ENCODE peak calls at places on chromosomes 11 and 22, in six cellular contexts. One of them, this sample, is unnamed.

GRCh38 chr11:68003846-68004550 is at the start of gene UNC93B1:
- DNase-seq in GM04503: no peak
- DNase-seq in HT1080: peak
- DNase-seq in left ventricle myocardium superior: peak
- DNase-seq in upper lobe of left lung: peak
- DNase-seq in HepG2: peak
- DNase-seq in this sample: peak

GRCh38 chr11:47189100-47189834 is 3.0 kb upstream of the PACSIN3 start:
- DNase-seq in HT1080: peak
- DNase-seq in left ventricle myocardium superior: no peak
- DNase-seq in upper lobe of left lung: peak
- DNase-seq in HepG2: peak
- DNase-seq in GM04503: peak
- DNase-seq in this sample: peak

GRCh38 chr11:11789735-11790369 is 51.9 kb upstream of the USP47 start:
- DNase-seq in upper lobe of left lung: no peak
- DNase-seq in left ventricle myocardium superior: no peak
- DNase-seq in GM04503: no peak
- DNase-seq in HT1080: peak
- DNase-seq in HepG2: no peak
- DNase-seq in this sample: no peak

GRCh38 chr22:23070418-23071162 is at the start of gene GNAZ:
- DNase-seq in HT1080: no peak
- DNase-seq in HepG2: no peak
- DNase-seq in GM04503: no peak
- DNase-seq in left ventricle myocardium superior: peak
- DNase-seq in upper lobe of left lung: peak
- DNase-seq in this sample: peak

GRCh38 chr11:10400856-10401255 is 54.2 kb upstream of the AMPD3 start:
- DNase-seq in upper lobe of left lung: no peak
- DNase-seq in GM04503: no peak
- DNase-seq in left ventricle myocardium superior: no peak
- DNase-seq in HT1080: peak
- DNase-seq in HepG2: no peak
- DNase-seq in this sample: no peak

GRCh38 chr11:60985991-60986915 is 14.8 kb downstream of the CD6 start:
- DNase-seq in GM04503: no peak
- DNase-seq in left ventricle myocardium superior: no peak
- DNase-seq in HT1080: peak
- DNase-seq in upper lobe of left lung: peak
- DNase-seq in HepG2: no peak
- DNase-seq in this sample: peak

GRCh38 chr11:63212742-63213141 is 30.7 kb downstream of the SLC22A25 start:
- DNase-seq in upper lobe of left lung: no peak
- DNase-seq in HepG2: peak
- DNase-seq in GM04503: no peak
- DNase-seq in HT1080: peak
- DNase-seq in left ventricle myocardium superior: no peak
- DNase-seq in this sample: peak

GRCh38 chr11:107116358-107116757 is 98.1 kb upstream of the GUCY1A2 start:
- DNase-seq in HT1080: no peak
- DNase-seq in left ventricle myocardium superior: no peak
- DNase-seq in HepG2: no peak
- DNase-seq in GM04503: no peak
- DNase-seq in upper lobe of left lung: no peak
- DNase-seq in this sample: no peak

GRCh38 chr11:101354801-101355200 is 225.2 kb upstream of the PGR start:
- DNase-seq in GM04503: no peak
- DNase-seq in HepG2: no peak
- DNase-seq in left ventricle myocardium superior: no peak
- DNase-seq in HT1080: no peak
- DNase-seq in upper lobe of left lung: no peak
- DNase-seq in this sample: no peak

GRCh38 chr11:93606721-93607120 is 54.8 kb upstream of the CEP295 start:
- DNase-seq in HepG2: no peak
- DNase-seq in GM04503: no peak
- DNase-seq in upper lobe of left lung: no peak
- DNase-seq in HT1080: peak
- DNase-seq in left ventricle myocardium superior: no peak
- DNase-seq in this sample: no peak

GRCh38 chr11:84922212-84922805 is 704.8 kb downstream of the DLG2 start:
- DNase-seq in left ventricle myocardium superior: no peak
- DNase-seq in HT1080: no peak
- DNase-seq in HepG2: no peak
- DNase-seq in GM04503: no peak
- DNase-seq in upper lobe of left lung: no peak
- DNase-seq in this sample: no peak

GRCh38 chr11:61071208-61071681 is 31.0 kb upstream of the CD5 start:
- DNase-seq in HepG2: no peak
- DNase-seq in upper lobe of left lung: no peak
- DNase-seq in HT1080: no peak
- DNase-seq in left ventricle myocardium superior: no peak
- DNase-seq in GM04503: no peak
- DNase-seq in this sample: no peak

GRCh38 chr11:126723665-126724045 is 276.9 kb downstream of the KIRREL3 start:
- DNase-seq in HepG2: no peak
- DNase-seq in left ventricle myocardium superior: no peak
- DNase-seq in upper lobe of left lung: no peak
- DNase-seq in HT1080: no peak
- DNase-seq in GM04503: no peak
- DNase-seq in this sample: no peak

GRCh38 chr11:61377461-61378160 is 14.8 kb upstream of the TMEM216 start:
- DNase-seq in HT1080: no peak
- DNase-seq in upper lobe of left lung: no peak
- DNase-seq in GM04503: peak
- DNase-seq in left ventricle myocardium superior: no peak
- DNase-seq in HepG2: no peak
- DNase-seq in this sample: no peak

GRCh38 chr11:35030716-35031213 is 108.2 kb upstream of the CD44 start:
- DNase-seq in left ventricle myocardium superior: peak
- DNase-seq in HT1080: peak
- DNase-seq in GM04503: peak
- DNase-seq in upper lobe of left lung: peak
- DNase-seq in HepG2: no peak
- DNase-seq in this sample: no peak

GRCh38 chr11:62508336-62509058 is 38.1 kb downstream of the AHNAK start:
- DNase-seq in HT1080: peak
- DNase-seq in HepG2: peak
- DNase-seq in upper lobe of left lung: peak
- DNase-seq in left ventricle myocardium superior: peak
- DNase-seq in GM04503: peak
- DNase-seq in this sample: peak

GRCh38 chr22:45502215-45503070 is at the start of gene FBLN1:
- DNase-seq in HepG2: peak
- DNase-seq in GM04503: no peak
- DNase-seq in HT1080: no peak
- DNase-seq in left ventricle myocardium superior: peak
- DNase-seq in upper lobe of left lung: no peak
- DNase-seq in this sample: peak

GRCh38 chr11:93497575-93497974 is 45.6 kb downstream of the SMCO4 start:
- DNase-seq in HepG2: no peak
- DNase-seq in HT1080: no peak
- DNase-seq in GM04503: no peak
- DNase-seq in upper lobe of left lung: no peak
- DNase-seq in left ventricle myocardium superior: no peak
- DNase-seq in this sample: no peak

GRCh38 chr22:34055525-34056200 is 135.4 kb upstream of the LARGE1 start:
- DNase-seq in GM04503: no peak
- DNase-seq in HT1080: peak
- DNase-seq in HepG2: peak
- DNase-seq in left ventricle myocardium superior: no peak
- DNase-seq in upper lobe of left lung: no peak
- DNase-seq in this sample: peak

GRCh38 chr11:77195071-77195705 is 67.1 kb downstream of the MYO7A start:
- DNase-seq in HepG2: no peak
- DNase-seq in left ventricle myocardium superior: peak
- DNase-seq in GM04503: no peak
- DNase-seq in upper lobe of left lung: no peak
- DNase-seq in HT1080: no peak
- DNase-seq in this sample: no peak

GRCh38 chr11:123407996-123408597 is 22.0 kb upstream of the GRAMD1B start:
- DNase-seq in HT1080: no peak
- DNase-seq in upper lobe of left lung: no peak
- DNase-seq in HepG2: no peak
- DNase-seq in GM04503: no peak
- DNase-seq in left ventricle myocardium superior: no peak
- DNase-seq in this sample: no peak

GRCh38 chr22:44543362-44543761 is 45.3 kb upstream of the RTL6 start:
- DNase-seq in HT1080: no peak
- DNase-seq in left ventricle myocardium superior: no peak
- DNase-seq in GM04503: no peak
- DNase-seq in upper lobe of left lung: no peak
- DNase-seq in HepG2: no peak
- DNase-seq in this sample: no peak

GRCh38 chr11:17221968-17222367 is 14.2 kb upstream of the PIK3C2A start:
- DNase-seq in left ventricle myocardium superior: no peak
- DNase-seq in GM04503: no peak
- DNase-seq in upper lobe of left lung: no peak
- DNase-seq in HT1080: peak
- DNase-seq in HepG2: no peak
- DNase-seq in this sample: no peak

GRCh38 chr11:10858505-10859360 is 880 bp upstream of the ZBED5 start:
- DNase-seq in HT1080: no peak
- DNase-seq in left ventricle myocardium superior: peak
- DNase-seq in upper lobe of left lung: peak
- DNase-seq in GM04503: no peak
- DNase-seq in HepG2: peak
- DNase-seq in this sample: peak

GRCh38 chr11:8719260-8720190 is 36.9 kb downstream of the RPL27A start:
- DNase-seq in GM04503: peak
- DNase-seq in HT1080: peak
- DNase-seq in left ventricle myocardium superior: peak
- DNase-seq in HepG2: peak
- DNase-seq in upper lobe of left lung: peak
- DNase-seq in this sample: no peak

GRCh38 chr11:1872267-1872985 is 19.3 kb downstream of the PRR33 start:
- DNase-seq in HT1080: no peak
- DNase-seq in upper lobe of left lung: no peak
- DNase-seq in left ventricle myocardium superior: peak
- DNase-seq in GM04503: no peak
- DNase-seq in HepG2: no peak
- DNase-seq in this sample: no peak

GRCh38 chr11:85826096-85826855 is 15.3 kb upstream of the SYTL2 start:
- DNase-seq in HT1080: peak
- DNase-seq in left ventricle myocardium superior: peak
- DNase-seq in upper lobe of left lung: no peak
- DNase-seq in HepG2: no peak
- DNase-seq in GM04503: no peak
- DNase-seq in this sample: peak

GRCh38 chr22:23446796-23447350 is 133.2 kb downstream of the IGLL1 start:
- DNase-seq in HT1080: no peak
- DNase-seq in upper lobe of left lung: no peak
- DNase-seq in HepG2: no peak
- DNase-seq in left ventricle myocardium superior: no peak
- DNase-seq in GM04503: no peak
- DNase-seq in this sample: no peak

GRCh38 chr11:129278586-129279319 is 86.6 kb upstream of the ARHGAP32 start:
- DNase-seq in HT1080: no peak
- DNase-seq in left ventricle myocardium superior: peak
- DNase-seq in GM04503: no peak
- DNase-seq in HepG2: no peak
- DNase-seq in upper lobe of left lung: no peak
- DNase-seq in this sample: peak

GRCh38 chr11:61075891-61076290 is 26.4 kb upstream of the CD5 start:
- DNase-seq in upper lobe of left lung: peak
- DNase-seq in left ventricle myocardium superior: peak
- DNase-seq in HT1080: peak
- DNase-seq in HepG2: peak
- DNase-seq in GM04503: peak
- DNase-seq in this sample: peak